ENCODE peak calls at places on chromosome 2, in eight cellular contexts. G is stimulated activated CD4-positive, alpha-beta T cell treated with anti-CD3 and anti-CD28 coated beads, Interleukin-4, amount 100 ng/mL, for 24 hours; K is caudate nucleus; C is right cardiac atrium; D is stimulated activated naive CD4-positive, alpha-beta T cell; Z is right atrium auricular region; X is COR-L47; H is thoracic aorta. M is an unnamed sample.

GRCh38 chr2:183926433-183926832 is 671.9 kb upstream of the ZNF804A start:
- DNase-seq in G (no peak), K (no peak), C (no peak), D (no peak), Z (no peak), X (no peak), H (no peak), M (no peak)

GRCh38 chr2:180012523-180012922 is 5.4 kb upstream of the CWC22 start:
- DNase-seq in G (no peak), K (no peak), C (no peak), D (no peak), Z (no peak), X (no peak), H (no peak), M (no peak)

GRCh38 chr2:25265802-25266201 is 75.9 kb downstream of the DNMT3A start:
- DNase-seq in G (no peak), K (no peak), C (no peak), D (peak; percentile 14), Z (no peak), X (no peak), H (no peak), M (no peak)

GRCh38 chr2:204024503-204024902 is 87.9 kb downstream of the ICOS start:
- DNase-seq in G (peak; percentile 30), K (no peak), C (no peak), D (no peak), Z (no peak), X (peak; percentile 20), H (no peak), M (no peak)

GRCh38 chr2:45182667-45183620 is 173.7 kb upstream of the SIX2 start:
- DNase-seq in G (no peak), K (no peak), C (no peak), D (no peak), Z (no peak), X (no peak), H (no peak), M (no peak)

GRCh38 chr2:219962089-219962488 is 334.7 kb downstream of the SLC4A3 start:
- DNase-seq in G (no peak), K (no peak), C (no peak), D (no peak), Z (no peak), X (no peak), H (no peak), M (no peak)

GRCh38 chr2:190477563-190478454 is 56.7 kb downstream of the NEMP2 start:
- DNase-seq in G (no peak), K (no peak), C (no peak), D (no peak), Z (no peak), X (no peak), H (no peak), M (no peak)

GRCh38 chr2:214902273-214902672 is 92.8 kb upstream of the BARD1 start:
- DNase-seq in G (no peak), K (no peak), C (no peak), D (no peak), Z (no peak), X (peak; percentile 80), H (no peak), M (no peak)

GRCh38 chr2:196335238-196335637 is 163.9 kb upstream of the STK17B start:
- DNase-seq in G (no peak), K (no peak), C (no peak), D (no peak), Z (no peak), X (no peak), H (no peak), M (no peak)

GRCh38 chr2:71216501-71216900 is 10.4 kb downstream of the PAIP2B start:
- DNase-seq in G (no peak), K (no peak), C (no peak), D (no peak), Z (no peak), X (no peak), H (no peak), M (no peak)

GRCh38 chr2:202609381-202610145 is 25.2 kb upstream of the FAM117B start:
- DNase-seq in G (no peak), K (no peak), C (no peak), D (no peak), Z (no peak), X (no peak), H (no peak), M (no peak)

GRCh38 chr2:224645722-224646121 is 60.6 kb upstream of the CUL3 start:
- DNase-seq in G (no peak), K (no peak), C (no peak), D (no peak), Z (no peak), X (peak; percentile 39), H (no peak), M (no peak)

GRCh38 chr2:210099940-210100339 is 71.3 kb downstream of the KANSL1L start:
- DNase-seq in G (no peak), K (no peak), C (no peak), D (no peak), Z (no peak), X (peak; percentile 14), H (no peak), M (no peak)

GRCh38 chr2:151260492-151261239 is 997 bp downstream of the RBM43 start:
- DNase-seq in G (no peak), K (no peak), C (no peak), D (peak; percentile 53), Z (no peak), X (no peak), H (no peak), M (no peak)

GRCh38 chr2:112949456-112949855 is 28.4 kb upstream of the IL36G start:
- DNase-seq in G (no peak), K (no peak), C (no peak), D (no peak), Z (no peak), X (no peak), H (no peak), M (no peak)

GRCh38 chr2:174335605-174336402 is 1.1 kb downstream of the SP9 start:
- DNase-seq in G (no peak), K (no peak), C (peak; percentile 25), D (no peak), Z (no peak), X (peak; percentile 49), H (no peak), M (no peak)

GRCh38 chr2:68500649-68501048 is 33.3 kb downstream of the APLF start:
- DNase-seq in G (no peak), K (no peak), C (no peak), D (no peak), Z (no peak), X (no peak), H (no peak), M (no peak)

GRCh38 chr2:138615257-138615656 is 113.7 kb downstream of the SPOPL start:
- DNase-seq in G (no peak), K (no peak), C (no peak), D (no peak), Z (no peak), X (no peak), H (no peak), M (no peak)